ENCODE peak calls at places on chromosome 19, in five cellular contexts. One of them, this sample, is unnamed.

GRCh38 chr19:50266041-50266440 is 62.6 kb downstream of the MYH14 start:
- DNase-seq in astrocyte of the hippocampus: no peak
- DNase-seq in ovary: no peak
- DNase-seq in NCI-H1694 treated with DMSO at 0.1 percent for 48 hours: no peak
- DNase-seq in hepatic stellate cell: no peak
- DNase-seq in this sample: no peak

GRCh38 chr19:39506944-39507714 is 7.8 kb upstream of the SELENOV start:
- DNase-seq in astrocyte of the hippocampus: peak; percentile 90
- DNase-seq in ovary: no peak
- DNase-seq in NCI-H1694 treated with DMSO at 0.1 percent for 48 hours: no peak
- DNase-seq in hepatic stellate cell: peak; percentile 63
- DNase-seq in this sample: peak; percentile 70

GRCh38 chr19:16470911-16471811 is 609 bp downstream of the EPS15L1 start:
- DNase-seq in astrocyte of the hippocampus: peak; percentile 55
- DNase-seq in ovary: no peak
- DNase-seq in NCI-H1694 treated with DMSO at 0.1 percent for 48 hours: no peak
- DNase-seq in hepatic stellate cell: peak; percentile 71
- DNase-seq in this sample: no peak

GRCh38 chr19:12331211-12331941 is 2.1 kb downstream of the ZNF563 start:
- DNase-seq in astrocyte of the hippocampus: no peak
- DNase-seq in ovary: no peak
- DNase-seq in NCI-H1694 treated with DMSO at 0.1 percent for 48 hours: no peak
- DNase-seq in hepatic stellate cell: no peak
- DNase-seq in this sample: no peak

GRCh38 chr19:19083413-19084178 is 19.8 kb downstream of the SLC25A42 start:
- DNase-seq in astrocyte of the hippocampus: no peak
- DNase-seq in ovary: no peak
- DNase-seq in NCI-H1694 treated with DMSO at 0.1 percent for 48 hours: no peak
- DNase-seq in hepatic stellate cell: no peak
- DNase-seq in this sample: no peak

GRCh38 chr19:39111593-39112199 is 13.9 kb upstream of the PAK4 start:
- DNase-seq in astrocyte of the hippocampus: no peak
- DNase-seq in ovary: no peak
- DNase-seq in NCI-H1694 treated with DMSO at 0.1 percent for 48 hours: no peak
- DNase-seq in hepatic stellate cell: no peak
- DNase-seq in this sample: no peak

GRCh38 chr19:14089412-14089661 is 1.2 kb downstream of the SAMD1 start:
- DNase-seq in astrocyte of the hippocampus: peak; percentile 38
- DNase-seq in ovary: no peak
- DNase-seq in NCI-H1694 treated with DMSO at 0.1 percent for 48 hours: peak; percentile 5
- DNase-seq in hepatic stellate cell: no peak
- DNase-seq in this sample: no peak

GRCh38 chr19:32674153-32674958 is 624 bp downstream of the ANKRD27 start:
- DNase-seq in astrocyte of the hippocampus: peak; percentile 35
- DNase-seq in ovary: peak; percentile 14
- DNase-seq in NCI-H1694 treated with DMSO at 0.1 percent for 48 hours: no peak
- DNase-seq in hepatic stellate cell: no peak
- DNase-seq in this sample: no peak

GRCh38 chr19:55488986-55489710 is 912 bp downstream of the SSC5D start:
- DNase-seq in astrocyte of the hippocampus: peak; percentile 49
- DNase-seq in ovary: peak; percentile 55
- DNase-seq in NCI-H1694 treated with DMSO at 0.1 percent for 48 hours: no peak
- DNase-seq in hepatic stellate cell: no peak
- DNase-seq in this sample: no peak

GRCh38 chr19:38224014-38224862 is at the start of gene DPF1:
- DNase-seq in astrocyte of the hippocampus: peak; percentile 91
- DNase-seq in ovary: no peak
- DNase-seq in NCI-H1694 treated with DMSO at 0.1 percent for 48 hours: peak; percentile 29
- DNase-seq in hepatic stellate cell: peak; percentile 96
- DNase-seq in this sample: peak; percentile 78

GRCh38 chr19:741506-742131 is 9.3 kb upstream of the MISP start:
- DNase-seq in astrocyte of the hippocampus: no peak
- DNase-seq in ovary: peak; percentile 13
- DNase-seq in NCI-H1694 treated with DMSO at 0.1 percent for 48 hours: no peak
- DNase-seq in hepatic stellate cell: no peak
- DNase-seq in this sample: peak; percentile 31

GRCh38 chr19:33286899-33287298 is 15.4 kb downstream of the CEBPA start:
- DNase-seq in astrocyte of the hippocampus: no peak
- DNase-seq in ovary: no peak
- DNase-seq in NCI-H1694 treated with DMSO at 0.1 percent for 48 hours: no peak
- DNase-seq in hepatic stellate cell: no peak
- DNase-seq in this sample: no peak

GRCh38 chr19:18317998-18318800 is 4.7 kb downstream of the LSM4 start:
- DNase-seq in astrocyte of the hippocampus: no peak
- DNase-seq in ovary: no peak
- DNase-seq in NCI-H1694 treated with DMSO at 0.1 percent for 48 hours: no peak
- DNase-seq in hepatic stellate cell: no peak
- DNase-seq in this sample: no peak

GRCh38 chr19:2294377-2295335 is 12.7 kb upstream of the PEAK3 start:
- DNase-seq in astrocyte of the hippocampus: peak; percentile 36
- DNase-seq in ovary: no peak
- DNase-seq in NCI-H1694 treated with DMSO at 0.1 percent for 48 hours: peak; percentile 5
- DNase-seq in hepatic stellate cell: peak; percentile 87
- DNase-seq in this sample: no peak

GRCh38 chr19:17616961-17617806 is 61.7 kb downstream of the COLGALT1 start:
- DNase-seq in astrocyte of the hippocampus: peak; percentile 7
- DNase-seq in ovary: no peak
- DNase-seq in NCI-H1694 treated with DMSO at 0.1 percent for 48 hours: no peak
- DNase-seq in hepatic stellate cell: peak; percentile 36
- DNase-seq in this sample: no peak

GRCh38 chr19:6500837-6501739 is 1.0 kb downstream of the TUBB4A start:
- DNase-seq in astrocyte of the hippocampus: no peak
- DNase-seq in ovary: no peak
- DNase-seq in NCI-H1694 treated with DMSO at 0.1 percent for 48 hours: no peak
- DNase-seq in hepatic stellate cell: no peak
- DNase-seq in this sample: no peak

GRCh38 chr19:1487576-1488281 is 2.4 kb downstream of the PCSK4 start:
- DNase-seq in astrocyte of the hippocampus: no peak
- DNase-seq in ovary: no peak
- DNase-seq in NCI-H1694 treated with DMSO at 0.1 percent for 48 hours: no peak
- DNase-seq in hepatic stellate cell: no peak
- DNase-seq in this sample: no peak

GRCh38 chr19:11137542-11138384 is 17.8 kb downstream of the SPC24 start:
- DNase-seq in astrocyte of the hippocampus: peak; percentile 94
- DNase-seq in ovary: peak; percentile 90
- DNase-seq in NCI-H1694 treated with DMSO at 0.1 percent for 48 hours: peak; percentile 66
- DNase-seq in hepatic stellate cell: peak; percentile 84
- DNase-seq in this sample: peak; percentile 80

GRCh38 chr19:23263870-23264590 is 13.8 kb upstream of the ZNF724 start:
- DNase-seq in astrocyte of the hippocampus: no peak
- DNase-seq in ovary: no peak
- DNase-seq in NCI-H1694 treated with DMSO at 0.1 percent for 48 hours: no peak
- DNase-seq in hepatic stellate cell: no peak
- DNase-seq in this sample: no peak

GRCh38 chr19:3458595-3459284 is 21.6 kb downstream of the SMIM24 start:
- DNase-seq in astrocyte of the hippocampus: peak; percentile 76
- DNase-seq in ovary: peak; percentile 78
- DNase-seq in NCI-H1694 treated with DMSO at 0.1 percent for 48 hours: no peak
- DNase-seq in hepatic stellate cell: peak; percentile 50
- DNase-seq in this sample: no peak

GRCh38 chr19:27793128-27793643 is 1419.8 kb downstream of the UQCRFS1 start:
- DNase-seq in astrocyte of the hippocampus: peak; percentile 88
- DNase-seq in ovary: peak; percentile 49
- DNase-seq in NCI-H1694 treated with DMSO at 0.1 percent for 48 hours: peak; percentile 86
- DNase-seq in hepatic stellate cell: peak; percentile 60
- DNase-seq in this sample: peak; percentile 87

GRCh38 chr19:29266001-29266400 is 53.0 kb upstream of the UQCRFS1 start:
- DNase-seq in astrocyte of the hippocampus: no peak
- DNase-seq in ovary: no peak
- DNase-seq in NCI-H1694 treated with DMSO at 0.1 percent for 48 hours: no peak
- DNase-seq in hepatic stellate cell: no peak
- DNase-seq in this sample: no peak

GRCh38 chr19:46648070-46648960 is 12.3 kb upstream of the GNG8 start:
- DNase-seq in astrocyte of the hippocampus: no peak
- DNase-seq in ovary: no peak
- DNase-seq in NCI-H1694 treated with DMSO at 0.1 percent for 48 hours: no peak
- DNase-seq in hepatic stellate cell: no peak
- DNase-seq in this sample: no peak

GRCh38 chr19:10863107-10863700 is 8.1 kb upstream of the CARM1 start:
- DNase-seq in astrocyte of the hippocampus: peak; percentile 89
- DNase-seq in ovary: peak; percentile 31
- DNase-seq in NCI-H1694 treated with DMSO at 0.1 percent for 48 hours: no peak
- DNase-seq in hepatic stellate cell: peak; percentile 77
- DNase-seq in this sample: no peak

GRCh38 chr19:2544576-2545415 is 68.9 kb downstream of the GADD45B start:
- DNase-seq in astrocyte of the hippocampus: peak; percentile 37
- DNase-seq in ovary: no peak
- DNase-seq in NCI-H1694 treated with DMSO at 0.1 percent for 48 hours: no peak
- DNase-seq in hepatic stellate cell: no peak
- DNase-seq in this sample: no peak

GRCh38 chr19:7730286-7731217 is 1.4 kb downstream of the CLEC4G start:
- DNase-seq in astrocyte of the hippocampus: no peak
- DNase-seq in ovary: no peak
- DNase-seq in NCI-H1694 treated with DMSO at 0.1 percent for 48 hours: no peak
- DNase-seq in hepatic stellate cell: no peak
- DNase-seq in this sample: no peak

GRCh38 chr19:49997709-49998108 is 27.5 kb downstream of the VRK3 start:
- DNase-seq in astrocyte of the hippocampus: peak; percentile 17
- DNase-seq in ovary: no peak
- DNase-seq in NCI-H1694 treated with DMSO at 0.1 percent for 48 hours: no peak
- DNase-seq in hepatic stellate cell: peak; percentile 60
- DNase-seq in this sample: peak; percentile 48

GRCh38 chr19:53511933-53512374 is 26.0 kb upstream of the ZNF331 start:
- DNase-seq in astrocyte of the hippocampus: peak; percentile 39
- DNase-seq in ovary: no peak
- DNase-seq in NCI-H1694 treated with DMSO at 0.1 percent for 48 hours: no peak
- DNase-seq in hepatic stellate cell: peak; percentile 72
- DNase-seq in this sample: peak; percentile 3

GRCh38 chr19:8240274-8241229 is 31.4 kb downstream of the CERS4 start:
- DNase-seq in astrocyte of the hippocampus: peak; percentile 97
- DNase-seq in ovary: peak; percentile 97
- DNase-seq in NCI-H1694 treated with DMSO at 0.1 percent for 48 hours: peak; percentile 35
- DNase-seq in hepatic stellate cell: peak; percentile 81
- DNase-seq in this sample: peak; percentile 60